ENCODE peak calls at places on chromosomes 16 and 17, in four cellular contexts. K is retinal pigment epithelial cell, N is LNCaP clone FGC, H is ovary. I is an unnamed sample.

GRCh38 chr16:57255686-57256415 is 10.8 kb downstream of the ARL2BP start:
- DNase-seq in N (no peak), K (no peak), H (no peak), I (no peak)

GRCh38 chr16:58418601-58419000 is 26.3 kb downstream of the GINS3 start:
- DNase-seq in K (peak; percentile 35), H (no peak), N (no peak), I (no peak)

GRCh38 chr16:49491736-49492089 is 118.1 kb downstream of the C16orf78 start:
- DNase-seq in N (no peak), K (no peak), H (peak; percentile 38), I (no peak)

GRCh38 chr17:920190-920589 is 59.4 kb downstream of the NXN start:
- DNase-seq in N (no peak), H (no peak), K (no peak), I (no peak)

GRCh38 chr16:831571-832443 is 31.3 kb upstream of the GNG13 start:
- DNase-seq in N (no peak), K (no peak), H (no peak), I (no peak)

GRCh38 chr16:8958344-8958808 is 5.3 kb downstream of the USP7 start:
- DNase-seq in N (no peak), K (no peak), H (no peak), I (no peak)

GRCh38 chr17:5133311-5133710 is 17.5 kb downstream of the USP6 start:
- DNase-seq in N (no peak), H (no peak), K (no peak), I (no peak)

GRCh38 chr16:19175492-19176262 is 7.6 kb downstream of the SYT17 start:
- DNase-seq in H (no peak), K (no peak), N (no peak), I (no peak)

GRCh38 chr17:4073983-4074830 is 68.6 kb downstream of the ZZEF1 start:
- DNase-seq in H (no peak), K (no peak), N (no peak), I (no peak)

GRCh38 chr16:29816694-29817441 is 916 bp downstream of the PAGR1 start:
- DNase-seq in H (peak; percentile 63), N (no peak), K (no peak), I (no peak)
- TF ChIP-seq CTCF in H (no peak), N (no peak), K (peak; percentile 12), I (peak; percentile 8)

DNA sequence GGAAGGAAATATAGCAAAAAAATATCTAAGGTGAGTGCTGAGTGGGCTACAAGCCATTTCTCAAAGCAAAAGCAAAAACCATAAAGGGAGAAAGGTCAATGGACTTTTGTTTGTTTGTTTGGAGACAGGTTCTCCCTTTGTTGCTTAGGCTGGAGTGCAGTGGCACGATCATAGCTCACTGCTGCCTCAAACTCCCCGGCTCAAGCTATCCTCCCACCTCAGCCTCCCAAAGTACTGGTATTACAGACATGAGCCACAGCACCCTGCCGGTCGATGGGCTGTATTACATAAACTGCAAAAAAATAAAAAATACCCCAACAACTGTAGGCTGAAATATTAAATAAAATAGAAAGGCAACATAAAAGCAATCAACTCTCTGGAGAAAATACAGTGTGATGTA is 3.5 kb upstream of the RBBP6 start:
- DNase-seq in H (no peak), K (no peak), N (no peak), I (no peak)
- TF ChIP-seq CTCF in H (no peak), K (no peak), N (no peak), I (no peak)

GRCh38 chr17:15651583-15652110 is 32.1 kb upstream of the FBXW10B start:
- DNase-seq in N (peak; percentile 96), K (peak; percentile 95), H (peak; percentile 76), I (peak; percentile 91)
- TF ChIP-seq CTCF in N (no peak), K (no peak), H (no peak), I (no peak)

GRCh38 chr17:45794840-45795239 is 10.7 kb downstream of the CRHR1 start:
- DNase-seq in N (no peak), H (no peak), K (no peak), I (no peak)
- TF ChIP-seq CTCF in N (peak; percentile 3), H (no peak), K (peak; percentile 28), I (peak; percentile 7)

GRCh38 chr17:69801368-69801767 is 273.7 kb upstream of the KCNJ16 start:
- DNase-seq in H (no peak), K (no peak), N (no peak), I (no peak)

GRCh38 chr17:69800870-69801269 is 274.2 kb upstream of the KCNJ16 start:
- DNase-seq in N (no peak), K (no peak), H (no peak), I (no peak)

DNA sequence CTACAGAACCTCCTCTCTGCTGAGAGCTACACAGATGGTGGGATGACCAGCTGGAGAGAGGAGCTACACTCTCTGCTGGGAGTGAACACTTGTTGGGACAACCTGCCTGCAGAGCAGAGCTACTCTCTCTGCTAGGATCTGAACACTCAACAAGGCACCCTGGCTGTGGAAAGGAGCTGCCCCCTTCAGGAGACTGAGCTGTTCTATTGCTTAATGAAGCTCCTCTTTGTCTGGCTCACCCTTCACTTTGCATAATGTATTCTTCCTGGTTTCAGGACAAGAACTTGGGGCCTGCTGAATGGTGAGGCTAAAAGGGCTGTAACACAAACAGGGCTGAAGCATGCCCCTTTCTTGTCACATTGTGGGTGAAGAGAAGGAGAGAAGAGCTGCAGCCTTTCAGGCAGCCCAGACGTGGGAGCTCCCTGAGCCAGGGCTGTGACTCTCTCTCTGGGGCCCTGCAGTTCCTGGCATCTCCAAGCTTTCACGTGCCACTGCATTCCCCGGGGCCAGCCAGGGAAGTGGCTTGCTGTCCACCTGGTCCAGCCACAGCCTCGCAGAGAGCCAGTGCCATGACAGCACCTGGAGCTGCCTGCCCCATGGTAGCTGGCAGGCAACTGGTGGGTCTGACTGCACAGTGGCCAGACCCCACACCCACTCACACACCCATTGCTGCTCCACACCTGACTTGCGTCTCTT is 272.8 kb upstream of the KCNJ16 start:
- DNase-seq in K (no peak), H (no peak), N (no peak), I (no peak)
- TF ChIP-seq CTCF in K (no peak), H (no peak), N (no peak), I (no peak)